ENCODE peak calls at places on chromosomes 11 and 22, in seven cellular contexts. T is NCI-H345; O is GM04504; E is cardiac muscle cell; D is DMS 273 treated with DMSO at 0.1 percent for 48 hours; C is H9; U is stimulated activated CD4-positive, alpha-beta T cell treated with anti-CD3 and anti-CD28 coated beads, TNF-alpha, amount 100 ng/mL, for 1 hour. M is an unnamed sample.

GRCh38 chr22:45124176-45124857 is 39.4 kb upstream of the NUP50 start:
- DNase-seq in C (no peak), T (no peak), U (no peak), D (no peak), E (no peak), O (no peak), M (no peak)

GRCh38 chr22:40325315-40325714 is 21.0 kb upstream of the ADSL start:
- DNase-seq in C (no peak), T (no peak), U (no peak), E (no peak), D (no peak), O (no peak), M (no peak)

GRCh38 chr22:23655891-23656475 is 23.9 kb upstream of the DRICH1 start:
- DNase-seq in O (no peak), D (no peak), T (no peak), U (no peak), E (no peak), C (no peak), M (no peak)

GRCh38 chr22:50184004-50184461 is 1.7 kb upstream of the TRABD start:
- DNase-seq in O (no peak), D (no peak), E (peak), C (no peak), U (no peak), T (no peak), M (no peak)

GRCh38 chr22:35522571-35523149 is 18.0 kb upstream of the RASD2 start:
- DNase-seq in U (no peak), C (no peak), T (no peak), E (no peak), O (no peak), D (no peak), M (no peak)

GRCh38 chr22:25054943-25055511 is 102.5 kb downstream of the KIAA1671 start:
- DNase-seq in E (no peak), T (no peak), O (no peak), U (no peak), C (no peak), D (no peak), M (no peak)

GRCh38 chr22:26800858-26801257 is 143.5 kb downstream of the MIAT start:
- DNase-seq in D (no peak), E (peak), U (no peak), T (no peak), C (peak), O (no peak), M (no peak)

GRCh38 chr22:38477515-38477914 is 9.6 kb downstream of the KDELR3 start:
- DNase-seq in C (no peak), E (no peak), D (no peak), T (no peak), U (no peak), O (no peak), M (no peak)

GRCh38 chr11:92978226-92979111 is 9.0 kb downstream of the MTNR1B start:
- DNase-seq in T (peak), D (peak), U (no peak), E (no peak), O (no peak), C (no peak), M (no peak)

GRCh38 chr22:24485608-24486007 is 9.5 kb upstream of the UPB1 start:
- DNase-seq in O (no peak), E (no peak), U (no peak), D (no peak), C (no peak), T (no peak), M (no peak)

GRCh38 chr11:124123587-124123986 is 8.3 kb downstream of the VWA5A start:
- DNase-seq in C (peak), O (no peak), T (peak), U (no peak), D (no peak), E (no peak), M (no peak)

M was measured in cerebellar nuclear complex.